ENCODE peak calls at places on chromosomes 16 and 17, in four cellular contexts. S is hepatocyte, M is heart left ventricle, D is NT2/D1. J is an unnamed sample.

GRCh38 chr16:68417711-68418301 is 30.5 kb downstream of the SMPD3 start:
- DNase-seq in S (peak; percentile 48), M (no peak), D (no peak), J (no peak)

GRCh38 chr17:77445908-77446535 is 305.3 kb downstream of the SEC14L1 start:
- DNase-seq in S (peak; percentile 78), M (peak; percentile 57), D (no peak), J (no peak)

GRCh38 chr16:85213926-85214294 is 101.6 kb upstream of the CIBAR2 start:
- DNase-seq in S (no peak), M (peak; percentile 34), D (no peak), J (no peak)

GRCh38 chr16:87297918-87298631 is 19.1 kb downstream of the C16orf95 start:
- DNase-seq in S (peak; percentile 60), M (no peak), D (no peak), J (peak; percentile 73)

GRCh38 chr17:67107811-67108210 is 63.5 kb downstream of the CACNG1 start:
- DNase-seq in S (no peak), M (no peak), D (no peak), J (no peak)

GRCh38 chr17:49552070-49552751 is 23.5 kb upstream of the NXPH3 start:
- DNase-seq in S (peak; percentile 3), M (no peak), D (no peak), J (no peak)

GRCh38 chr16:27285676-27286196 is 17.2 kb upstream of the NSMCE1 start:
- DNase-seq in S (no peak), M (peak; percentile 34), D (no peak), J (no peak)

GRCh38 chr17:76633628-76634328 is 9.8 kb downstream of the ST6GALNAC1 start:
- DNase-seq in S (no peak), M (no peak), D (no peak), J (no peak)

GRCh38 chr16:77336637-77337036 is 98.2 kb downstream of the ADAMTS18 start:
- DNase-seq in S (no peak), M (no peak), D (peak; percentile 23), J (no peak)

GRCh38 chr17:58120195-58120822 is 27.9 kb upstream of the OR4D1 start:
- DNase-seq in S (peak; percentile 83), M (peak; percentile 32), D (peak; percentile 69), J (peak; percentile 71)

GRCh38 chr17:39018267-39019134 is 51.3 kb upstream of the FBXO47 start:
- DNase-seq in S (no peak), M (no peak), D (no peak), J (no peak)

GRCh38 chr17:49707246-49707607 is 537 bp downstream of the SLC35B1 start:
- DNase-seq in S (no peak), M (no peak), D (no peak), J (no peak)

GRCh38 chr17:57913576-57914273 is 41.5 kb downstream of the CUEDC1 start:
- DNase-seq in S (no peak), M (peak; percentile 57), D (no peak), J (no peak)

GRCh38 chr17:419073-419735 is 66.6 kb upstream of the RPH3AL start:
- DNase-seq in S (peak; percentile 40), M (no peak), D (no peak), J (no peak)

GRCh38 chr16:27665881-27666280 is 115.9 kb downstream of the KATNIP start:
- DNase-seq in S (no peak), M (no peak), D (no peak), J (no peak)

GRCh38 chr17:56594528-56595418 is 1.3 kb downstream of the NOG start:
- DNase-seq in S (peak; percentile 36), M (no peak), D (no peak), J (peak; percentile 28)

GRCh38 chr16:4475880-4476790 is at the start of gene HMOX2:
- DNase-seq in S (peak; percentile 97), M (peak; percentile 93), D (peak; percentile 94), J (peak; percentile 87)

GRCh38 chr16:68972008-68972407 is 128.7 kb downstream of the TANGO6 start:
- DNase-seq in S (no peak), M (no peak), D (peak; percentile 66), J (no peak)

GRCh38 chr16:20676268-20676828 is 21.1 kb downstream of the ACSM1 start:
- DNase-seq in S (no peak), M (peak; percentile 34), D (no peak), J (peak; percentile 18)

GRCh38 chr16:89393731-89394406 is 96.5 kb downstream of the ANKRD11 start:
- DNase-seq in S (no peak), M (peak; percentile 63), D (no peak), J (no peak)

GRCh38 chr17:16044484-16044883 is 44.9 kb downstream of the TTC19 start:
- DNase-seq in S (no peak), M (no peak), D (no peak), J (no peak)

GRCh38 chr17:9233761-9234160 is 212.5 kb downstream of the NTN1 start:
- DNase-seq in S (no peak), M (no peak), D (no peak), J (no peak)

GRCh38 chr16:1670371-1670770 is 7.7 kb upstream of the JPT2 start:
- DNase-seq in S (no peak), M (no peak), D (no peak), J (no peak)

GRCh38 chr16:1669698-1670097 is 8.4 kb upstream of the JPT2 start:
- DNase-seq in S (no peak), M (no peak), D (no peak), J (no peak)

GRCh38 chr16:1668612-1669319 is 9.3 kb upstream of the JPT2 start:
- DNase-seq in S (no peak), M (no peak), D (no peak), J (no peak)

GRCh38 chr16:1673424-1674151 is 4.5 kb upstream of the JPT2 start:
- DNase-seq in S (no peak), M (no peak), D (no peak), J (no peak)

GRCh38 chr16:1670866-1671265 is 7.2 kb upstream of the JPT2 start:
- DNase-seq in S (no peak), M (no peak), D (no peak), J (no peak)
- H3K4me1 ChIP-seq in S (no peaks in the 10 kb centered on the region), M (no peaks in the 10 kb centered on the region), D (no peaks in the 10 kb centered on the region), J (no peaks in the 10 kb centered on the region)

DNA sequence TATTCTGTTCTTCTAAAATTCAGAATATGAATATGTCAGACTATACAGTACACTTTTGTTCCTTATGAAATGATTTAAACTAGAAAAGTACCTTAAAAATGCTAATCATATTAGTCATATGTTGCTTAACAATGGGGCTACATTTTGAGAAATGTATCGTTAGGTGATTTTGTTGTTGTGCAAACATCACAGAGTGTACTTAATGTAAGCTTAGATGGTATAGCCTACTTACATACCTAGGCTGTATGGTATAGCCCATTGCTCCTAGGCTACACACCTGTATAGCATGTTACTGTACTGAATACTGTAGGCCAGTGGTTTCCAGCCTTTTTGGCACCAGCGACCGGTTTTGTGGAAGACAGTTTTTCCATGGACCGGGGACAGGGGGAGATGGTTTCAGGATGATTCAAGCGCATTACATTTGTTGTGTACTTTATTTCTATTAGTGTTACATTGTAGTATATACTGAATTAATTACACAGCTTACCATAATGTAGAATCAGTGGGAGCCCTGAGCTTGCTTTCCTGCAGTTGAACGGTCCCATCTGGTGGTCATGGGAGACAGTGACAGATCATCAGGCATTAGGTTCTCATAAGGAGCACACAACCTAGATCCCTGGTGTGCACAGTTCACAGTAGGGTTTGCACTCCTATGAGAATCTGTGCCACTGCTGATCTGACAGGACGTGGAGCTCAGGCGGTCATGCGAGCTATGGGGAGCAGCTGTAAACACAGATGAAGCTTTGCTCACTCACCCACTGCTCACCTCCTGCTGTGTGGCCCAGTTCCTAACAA is 35.0 kb upstream of the MRC2 start:
- DNase-seq in S (no peak), M (no peak), D (no peak), J (no peak)
- H3K36me3 ChIP-seq in S (peaks cover 13% of the 10 kb centered on the region), M (no peaks in the 10 kb centered on the region), D (peaks cover 64% of the 10 kb centered on the region), J (peaks cover 34% of the 10 kb centered on the region)

GRCh38 chr17:82094931-82095776 is 2.9 kb downstream of the FASN start:
- DNase-seq in S (no peak), M (no peak), D (no peak), J (no peak)
- H3K4me3 ChIP-seq in S (no peak overlapping the region), M (no peak overlapping the region), D (peak overlapping the region; percentile 99), J (no peak overlapping the region)

GRCh38 chr17:51256101-51256500 is 3.7 kb downstream of the MBTD1 start:
- DNase-seq in S (peak; percentile 5), M (no peak), D (no peak), J (no peak)
- H3K4me1 ChIP-seq in S (peaks cover 23% of the 10 kb centered on the region), M (peaks cover 33% of the 10 kb centered on the region), D (no peaks in the 10 kb centered on the region), J (peaks cover 10% of the 10 kb centered on the region)

GRCh38 chr17:44887016-44887415 is 12.2 kb downstream of the EFTUD2 start:
- DNase-seq in S (no peak), M (no peak), D (no peak), J (no peak)

GRCh38 chr17:44881145-44881544 is 18.1 kb downstream of the EFTUD2 start:
- DNase-seq in S (no peak), M (no peak), D (no peak), J (no peak)

GRCh38 chr17:44887971-44888955 is 11.0 kb downstream of the EFTUD2 start:
- DNase-seq in S (no peak), M (no peak), D (no peak), J (no peak)

GRCh38 chr17:44889003-44889402 is 10.2 kb downstream of the EFTUD2 start:
- DNase-seq in S (no peak), M (no peak), D (no peak), J (no peak)

GRCh38 chr17:44884941-44885340 is 14.3 kb downstream of the EFTUD2 start:
- DNase-seq in S (no peak), M (no peak), D (no peak), J (no peak)
- H3K36me3 ChIP-seq in S (peaks cover 6% of the 10 kb centered on the region), M (no peaks in the 10 kb centered on the region), D (peaks cover 87% of the 10 kb centered on the region), J (peaks cover 68% of the 10 kb centered on the region)

GRCh38 chr16:79767597-79768280 is 167.2 kb upstream of the MAF start:
- DNase-seq in S (peak; percentile 58), M (no peak), D (no peak), J (no peak)
- H3K4me3 ChIP-seq in S (peak overlapping the region; percentile 10), M (peak overlapping the region; percentile 37), D (no peak overlapping the region), J (no peak overlapping the region)

GRCh38 chr17:29177541-29177870 is 2.7 kb downstream of the MYO18A start:
- DNase-seq in S (peak; percentile 14), M (no peak), D (no peak), J (no peak)

GRCh38 chr17:29179232-29180036 is 764 bp downstream of the MYO18A start:
- DNase-seq in S (peak; percentile 86), M (peak; percentile 81), D (no peak), J (peak; percentile 8)

GRCh38 chr17:29180051-29180787 is at the start of gene MYO18A:
- DNase-seq in S (peak; percentile 93), M (peak; percentile 81), D (peak; percentile 68), J (peak; percentile 69)

GRCh38 chr17:29177871-29178749 is 2.1 kb downstream of the MYO18A start:
- DNase-seq in S (peak; percentile 71), M (peak; percentile 42), D (no peak), J (no peak)

DNA sequence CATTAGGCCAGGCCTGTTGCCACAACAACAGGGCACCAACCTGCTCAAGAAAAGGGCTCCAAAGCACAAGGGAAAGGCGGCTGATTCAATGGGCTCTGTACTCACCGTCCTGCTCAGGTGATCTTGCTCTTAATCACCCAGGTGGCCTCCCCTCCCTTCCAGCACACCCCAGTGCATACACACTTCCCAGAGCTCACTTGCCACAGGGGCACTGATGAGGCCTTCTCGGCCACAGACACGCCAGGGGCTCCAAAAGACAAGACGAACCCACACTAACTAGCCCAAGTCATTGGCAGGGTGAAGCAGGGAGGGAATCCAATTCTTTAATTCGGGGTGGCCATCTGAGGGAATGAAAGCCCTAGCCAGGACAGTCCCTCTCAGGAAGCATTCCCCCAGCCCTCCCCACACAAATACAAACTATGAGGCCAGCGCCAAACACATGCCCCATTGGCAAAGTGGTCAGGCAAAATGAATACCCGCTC is 1.4 kb downstream of the MYO18A start:
- DNase-seq in S (peak; percentile 73), M (no peak), D (no peak), J (no peak)
- H3K4me1 ChIP-seq in S (peaks cover 38% of the 10 kb centered on the region), M (peaks cover 41% of the 10 kb centered on the region), D (peaks cover 21% of the 10 kb centered on the region), J (peaks cover 20% of the 10 kb centered on the region)